ENCODE peak calls at places on chromosomes 11 and 22, in eight cellular contexts. One of them, this sample, is unnamed.

GRCh38 chr11:83554896-83555295 is 268.7 kb upstream of the CCDC90B start:
- DNase-seq in retina: peak; percentile 40
- DNase-seq in CD8-positive, alpha-beta memory T cell: no peak
- DNase-seq in transverse colon: no peak
- DNase-seq in GF-D8: no peak
- DNase-seq in stimulated activated naive B cell treated with anti-CD40 and anti-IgM and Interleukin-4, amounts not matched to agents 10 μg/mL and 1 μg/mL and 100 μg/mL, for 72 hours: no peak
- DNase-seq in neural crest cell: no peak
- DNase-seq in lower lobe of right lung: no peak
- DNase-seq in this sample: no peak

GRCh38 chr22:35475545-35475944 is 65.1 kb upstream of the RASD2 start:
- DNase-seq in lower lobe of right lung: no peak
- DNase-seq in neural crest cell: no peak
- DNase-seq in CD8-positive, alpha-beta memory T cell: no peak
- DNase-seq in GF-D8: no peak
- DNase-seq in retina: no peak
- DNase-seq in transverse colon: no peak
- DNase-seq in stimulated activated naive B cell treated with anti-CD40 and anti-IgM and Interleukin-4, amounts not matched to agents 10 μg/mL and 1 μg/mL and 100 μg/mL, for 72 hours: no peak
- DNase-seq in this sample: no peak

GRCh38 chr11:126583101-126583500 is 227.6 kb downstream of the ST3GAL4 start:
- DNase-seq in transverse colon: no peak
- DNase-seq in stimulated activated naive B cell treated with anti-CD40 and anti-IgM and Interleukin-4, amounts not matched to agents 10 μg/mL and 1 μg/mL and 100 μg/mL, for 72 hours: no peak
- DNase-seq in CD8-positive, alpha-beta memory T cell: no peak
- DNase-seq in lower lobe of right lung: no peak
- DNase-seq in neural crest cell: no peak
- DNase-seq in retina: no peak
- DNase-seq in GF-D8: no peak
- DNase-seq in this sample: no peak

GRCh38 chr11:4464216-4465159 is 15.4 kb downstream of the OR52K2 start:
- DNase-seq in stimulated activated naive B cell treated with anti-CD40 and anti-IgM and Interleukin-4, amounts not matched to agents 10 μg/mL and 1 μg/mL and 100 μg/mL, for 72 hours: no peak
- DNase-seq in transverse colon: no peak
- DNase-seq in GF-D8: no peak
- DNase-seq in neural crest cell: no peak
- DNase-seq in CD8-positive, alpha-beta memory T cell: no peak
- DNase-seq in lower lobe of right lung: no peak
- DNase-seq in retina: no peak
- DNase-seq in this sample: no peak

GRCh38 chr11:87722756-87723599 is 452.3 kb downstream of the RAB38 start:
- DNase-seq in GF-D8: no peak
- DNase-seq in CD8-positive, alpha-beta memory T cell: no peak
- DNase-seq in transverse colon: peak; percentile 40
- DNase-seq in neural crest cell: no peak
- DNase-seq in lower lobe of right lung: no peak
- DNase-seq in retina: no peak
- DNase-seq in stimulated activated naive B cell treated with anti-CD40 and anti-IgM and Interleukin-4, amounts not matched to agents 10 μg/mL and 1 μg/mL and 100 μg/mL, for 72 hours: no peak
- DNase-seq in this sample: no peak

GRCh38 chr11:19378814-19379213 is 138.1 kb upstream of the E2F8 start:
- DNase-seq in lower lobe of right lung: no peak
- DNase-seq in CD8-positive, alpha-beta memory T cell: no peak
- DNase-seq in stimulated activated naive B cell treated with anti-CD40 and anti-IgM and Interleukin-4, amounts not matched to agents 10 μg/mL and 1 μg/mL and 100 μg/mL, for 72 hours: no peak
- DNase-seq in transverse colon: no peak
- DNase-seq in GF-D8: no peak
- DNase-seq in retina: no peak
- DNase-seq in neural crest cell: no peak
- DNase-seq in this sample: no peak

GRCh38 chr11:118051611-118052461 is 25.0 kb upstream of the TMPRSS4 start:
- DNase-seq in neural crest cell: no peak
- DNase-seq in GF-D8: no peak
- DNase-seq in retina: no peak
- DNase-seq in CD8-positive, alpha-beta memory T cell: peak; percentile 88
- DNase-seq in stimulated activated naive B cell treated with anti-CD40 and anti-IgM and Interleukin-4, amounts not matched to agents 10 μg/mL and 1 μg/mL and 100 μg/mL, for 72 hours: no peak
- DNase-seq in transverse colon: peak; percentile 34
- DNase-seq in lower lobe of right lung: no peak
- DNase-seq in this sample: no peak

GRCh38 chr22:40626826-40627225 is 9.7 kb downstream of the MRTFA start:
- DNase-seq in CD8-positive, alpha-beta memory T cell: no peak
- DNase-seq in GF-D8: no peak
- DNase-seq in retina: no peak
- DNase-seq in neural crest cell: no peak
- DNase-seq in stimulated activated naive B cell treated with anti-CD40 and anti-IgM and Interleukin-4, amounts not matched to agents 10 μg/mL and 1 μg/mL and 100 μg/mL, for 72 hours: no peak
- DNase-seq in lower lobe of right lung: no peak
- DNase-seq in transverse colon: no peak
- DNase-seq in this sample: no peak

GRCh38 chr22:38107692-38108515 is 2.6 kb downstream of the BAIAP2L2 start:
- DNase-seq in transverse colon: peak; percentile 85
- DNase-seq in lower lobe of right lung: peak; percentile 30
- DNase-seq in CD8-positive, alpha-beta memory T cell: no peak
- DNase-seq in stimulated activated naive B cell treated with anti-CD40 and anti-IgM and Interleukin-4, amounts not matched to agents 10 μg/mL and 1 μg/mL and 100 μg/mL, for 72 hours: no peak
- DNase-seq in GF-D8: no peak
- DNase-seq in retina: peak; percentile 32
- DNase-seq in neural crest cell: no peak
- DNase-seq in this sample: peak; percentile 56

GRCh38 chr11:119346605-119347004 is at the start of gene MFRP:
- DNase-seq in neural crest cell: no peak
- DNase-seq in GF-D8: no peak
- DNase-seq in retina: no peak
- DNase-seq in transverse colon: no peak
- DNase-seq in CD8-positive, alpha-beta memory T cell: no peak
- DNase-seq in stimulated activated naive B cell treated with anti-CD40 and anti-IgM and Interleukin-4, amounts not matched to agents 10 μg/mL and 1 μg/mL and 100 μg/mL, for 72 hours: no peak
- DNase-seq in lower lobe of right lung: peak; percentile 8
- DNase-seq in this sample: no peak

GRCh38 chr11:105132716-105133511 is 6.7 kb downstream of the CARD18 start:
- DNase-seq in neural crest cell: no peak
- DNase-seq in stimulated activated naive B cell treated with anti-CD40 and anti-IgM and Interleukin-4, amounts not matched to agents 10 μg/mL and 1 μg/mL and 100 μg/mL, for 72 hours: no peak
- DNase-seq in CD8-positive, alpha-beta memory T cell: no peak
- DNase-seq in lower lobe of right lung: no peak
- DNase-seq in transverse colon: no peak
- DNase-seq in GF-D8: no peak
- DNase-seq in retina: no peak
- DNase-seq in this sample: no peak

GRCh38 chr11:128195057-128195751 is 392.2 kb downstream of the ETS1 start:
- DNase-seq in lower lobe of right lung: no peak
- DNase-seq in transverse colon: no peak
- DNase-seq in neural crest cell: no peak
- DNase-seq in stimulated activated naive B cell treated with anti-CD40 and anti-IgM and Interleukin-4, amounts not matched to agents 10 μg/mL and 1 μg/mL and 100 μg/mL, for 72 hours: no peak
- DNase-seq in CD8-positive, alpha-beta memory T cell: peak; percentile 71
- DNase-seq in retina: no peak
- DNase-seq in GF-D8: peak; percentile 93
- DNase-seq in this sample: peak; percentile 71

GRCh38 chr11:107707807-107708206 is 4.0 kb downstream of the SLN start:
- DNase-seq in transverse colon: no peak
- DNase-seq in GF-D8: no peak
- DNase-seq in CD8-positive, alpha-beta memory T cell: no peak
- DNase-seq in neural crest cell: no peak
- DNase-seq in lower lobe of right lung: no peak
- DNase-seq in stimulated activated naive B cell treated with anti-CD40 and anti-IgM and Interleukin-4, amounts not matched to agents 10 μg/mL and 1 μg/mL and 100 μg/mL, for 72 hours: no peak
- DNase-seq in retina: no peak
- DNase-seq in this sample: no peak

GRCh38 chr11:121802542-121802941 is 313.5 kb downstream of the BLID start:
- DNase-seq in lower lobe of right lung: peak; percentile 59
- DNase-seq in CD8-positive, alpha-beta memory T cell: no peak
- DNase-seq in GF-D8: no peak
- DNase-seq in transverse colon: peak; percentile 13
- DNase-seq in stimulated activated naive B cell treated with anti-CD40 and anti-IgM and Interleukin-4, amounts not matched to agents 10 μg/mL and 1 μg/mL and 100 μg/mL, for 72 hours: no peak
- DNase-seq in retina: no peak
- DNase-seq in neural crest cell: no peak
- DNase-seq in this sample: no peak

GRCh38 chr11:116930177-116930576 is 92.8 kb upstream of the APOA1 start:
- DNase-seq in lower lobe of right lung: no peak
- DNase-seq in CD8-positive, alpha-beta memory T cell: peak; percentile 61
- DNase-seq in retina: no peak
- DNase-seq in stimulated activated naive B cell treated with anti-CD40 and anti-IgM and Interleukin-4, amounts not matched to agents 10 μg/mL and 1 μg/mL and 100 μg/mL, for 72 hours: no peak
- DNase-seq in transverse colon: peak; percentile 33
- DNase-seq in GF-D8: peak; percentile 74
- DNase-seq in neural crest cell: no peak
- DNase-seq in this sample: no peak

GRCh38 chr22:49382451-49382735 is 445.3 kb downstream of the BRD1 start:
- DNase-seq in retina: no peak
- DNase-seq in lower lobe of right lung: peak; percentile 20
- DNase-seq in transverse colon: no peak
- DNase-seq in GF-D8: no peak
- DNase-seq in CD8-positive, alpha-beta memory T cell: no peak
- DNase-seq in stimulated activated naive B cell treated with anti-CD40 and anti-IgM and Interleukin-4, amounts not matched to agents 10 μg/mL and 1 μg/mL and 100 μg/mL, for 72 hours: no peak
- DNase-seq in neural crest cell: no peak
- DNase-seq in this sample: no peak

GRCh38 chr22:35783943-35784614 is 66.4 kb downstream of the APOL5 start:
- DNase-seq in stimulated activated naive B cell treated with anti-CD40 and anti-IgM and Interleukin-4, amounts not matched to agents 10 μg/mL and 1 μg/mL and 100 μg/mL, for 72 hours: no peak
- DNase-seq in transverse colon: no peak
- DNase-seq in GF-D8: no peak
- DNase-seq in retina: no peak
- DNase-seq in neural crest cell: no peak
- DNase-seq in lower lobe of right lung: no peak
- DNase-seq in CD8-positive, alpha-beta memory T cell: no peak
- DNase-seq in this sample: no peak

GRCh38 chr11:2567026-2567671 is 122.3 kb downstream of the KCNQ1 start:
- DNase-seq in lower lobe of right lung: peak; percentile 21
- DNase-seq in neural crest cell: no peak
- DNase-seq in GF-D8: no peak
- DNase-seq in stimulated activated naive B cell treated with anti-CD40 and anti-IgM and Interleukin-4, amounts not matched to agents 10 μg/mL and 1 μg/mL and 100 μg/mL, for 72 hours: no peak
- DNase-seq in retina: no peak
- DNase-seq in transverse colon: no peak
- DNase-seq in CD8-positive, alpha-beta memory T cell: no peak
- DNase-seq in this sample: peak; percentile 26

GRCh38 chr22:25219948-25220442 is 556 bp downstream of the CRYBB2 start:
- DNase-seq in lower lobe of right lung: no peak
- DNase-seq in stimulated activated naive B cell treated with anti-CD40 and anti-IgM and Interleukin-4, amounts not matched to agents 10 μg/mL and 1 μg/mL and 100 μg/mL, for 72 hours: no peak
- DNase-seq in retina: no peak
- DNase-seq in GF-D8: no peak
- DNase-seq in neural crest cell: no peak
- DNase-seq in CD8-positive, alpha-beta memory T cell: no peak
- DNase-seq in transverse colon: no peak
- DNase-seq in this sample: no peak

GRCh38 chr22:38906024-38906423 is 34.0 kb upstream of the CBX6 start:
- DNase-seq in retina: no peak
- DNase-seq in neural crest cell: no peak
- DNase-seq in CD8-positive, alpha-beta memory T cell: no peak
- DNase-seq in stimulated activated naive B cell treated with anti-CD40 and anti-IgM and Interleukin-4, amounts not matched to agents 10 μg/mL and 1 μg/mL and 100 μg/mL, for 72 hours: no peak
- DNase-seq in lower lobe of right lung: no peak
- DNase-seq in transverse colon: no peak
- DNase-seq in GF-D8: no peak
- DNase-seq in this sample: no peak

This sample was measured in natural killer cell treated with Interleukin-12 subunit alpha and Interleukin-12 subunit beta and Interleukin-15 and Interleukin-18, amount 100 ng/mL, for 72 hours.